ENCODE peak calls at places on chromosomes 13 and 19, in six cellular contexts. P is epithelial cell of esophagus, S is thoracic aorta, U is tibial nerve, V is fibroblast of lung, W is astrocyte of the spinal cord. A is an unnamed sample.

GRCh38 chr13:45456196-45456972 is 8.4 kb upstream of the COG3 start:
- DNase-seq in P (peak), S (no peak), U (no peak), V (peak), W (peak), A (peak)

GRCh38 chr13:44726214-44726613 is 150.1 kb upstream of the TSC22D1 start:
- DNase-seq in P (peak), S (no peak), U (no peak), V (peak), W (no peak), A (peak)

GRCh38 chr19:47111682-47112165 is 1.9 kb downstream of the ZC3H4 start:
- DNase-seq in P (no peak), S (no peak), U (no peak), V (no peak), W (no peak), A (no peak)

GRCh38 chr19:45553464-45553863 is 31.1 kb downstream of the OPA3 start:
- DNase-seq in P (peak), S (no peak), U (no peak), V (no peak), W (no peak), A (no peak)

GRCh38 chr13:72062566-72062965 is 195.6 kb upstream of the DACH1 start:
- DNase-seq in P (peak), S (no peak), U (no peak), V (no peak), W (no peak), A (peak)

GRCh38 chr13:59691501-59692066 is 472.1 kb downstream of the DIAPH3 start:
- DNase-seq in P (no peak), S (no peak), U (no peak), V (peak), W (no peak), A (no peak)

GRCh38 chr13:105804561-105805190 is 730.8 kb downstream of the EFNB2 start:
- DNase-seq in P (peak), S (no peak), U (no peak), V (peak), W (peak), A (peak)

GRCh38 chr19:38975861-38976271 is 324 bp upstream of the FBXO17 start:
- DNase-seq in P (peak), S (no peak), U (no peak), V (peak), W (peak), A (peak)

GRCh38 chr19:7926021-7926726 is at the start of gene CTXN1:
- DNase-seq in P (peak), S (no peak), U (peak), V (peak), W (peak), A (peak)

GRCh38 chr13:108495686-108496363 is 133.6 kb upstream of the MYO16 start:
- DNase-seq in P (peak), S (no peak), U (no peak), V (peak), W (peak), A (no peak)

GRCh38 chr19:29614046-29614445 is 8.0 kb downstream of the POP4 start:
- DNase-seq in P (no peak), S (no peak), U (no peak), V (no peak), W (no peak), A (no peak)

GRCh38 chr19:28213476-28214082 is 999.4 kb downstream of the UQCRFS1 start:
- DNase-seq in P (no peak), S (no peak), U (no peak), V (no peak), W (no peak), A (no peak)

GRCh38 chr19:55830656-55831055 is 1.1 kb downstream of the NLRP11 start:
- DNase-seq in P (no peak), S (no peak), U (no peak), V (no peak), W (no peak), A (no peak)

GRCh38 chr13:105918842-105919741 is 616.4 kb downstream of the EFNB2 start:
- DNase-seq in P (peak), S (no peak), U (no peak), V (peak), W (peak), A (peak)

GRCh38 chr13:113357529-113357928 is 6.4 kb downstream of the GRTP1 start:
- DNase-seq in P (no peak), S (no peak), U (no peak), V (peak), W (peak), A (peak)

GRCh38 chr13:46354143-46355087 is 32.6 kb downstream of the RUBCNL start:
- DNase-seq in P (peak), S (no peak), U (no peak), V (peak), W (peak), A (peak)

GRCh38 chr19:31905980-31906948 is 439.1 kb upstream of the ZNF507 start:
- DNase-seq in P (no peak), S (no peak), U (peak), V (peak), W (no peak), A (no peak)
- H3K4me3 ChIP-seq in P (no peak), S (no peak), U (no peak), V (no peak), W (no peak), A (no peak)

DNA sequence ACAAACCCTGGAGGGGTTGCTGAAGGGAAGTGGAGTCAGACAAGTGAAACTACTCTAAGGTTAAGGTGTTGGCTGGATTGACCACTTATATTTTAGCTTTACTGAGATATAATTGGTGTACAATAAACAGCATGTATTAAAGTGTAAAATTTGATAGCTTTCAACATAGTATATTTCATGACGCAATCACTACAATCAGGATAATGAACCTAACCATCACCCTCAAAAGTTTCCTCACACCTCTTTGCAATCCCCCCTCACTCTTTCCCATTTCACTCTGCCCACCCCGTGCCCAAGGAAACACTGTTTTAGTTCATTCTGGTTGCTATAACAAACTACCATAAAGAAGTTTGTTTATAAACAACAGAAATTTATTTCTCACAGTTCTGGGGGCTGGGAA is 508.0 kb downstream of the FGF9 start:
- DNase-seq in P (no peak), S (no peak), U (no peak), V (no peak), W (no peak), A (no peak)
- TF ChIP-seq CTCF in P (no peak), S (no peak), U (no peak), V (no peak), W (no peak), A (no peak)

DNA sequence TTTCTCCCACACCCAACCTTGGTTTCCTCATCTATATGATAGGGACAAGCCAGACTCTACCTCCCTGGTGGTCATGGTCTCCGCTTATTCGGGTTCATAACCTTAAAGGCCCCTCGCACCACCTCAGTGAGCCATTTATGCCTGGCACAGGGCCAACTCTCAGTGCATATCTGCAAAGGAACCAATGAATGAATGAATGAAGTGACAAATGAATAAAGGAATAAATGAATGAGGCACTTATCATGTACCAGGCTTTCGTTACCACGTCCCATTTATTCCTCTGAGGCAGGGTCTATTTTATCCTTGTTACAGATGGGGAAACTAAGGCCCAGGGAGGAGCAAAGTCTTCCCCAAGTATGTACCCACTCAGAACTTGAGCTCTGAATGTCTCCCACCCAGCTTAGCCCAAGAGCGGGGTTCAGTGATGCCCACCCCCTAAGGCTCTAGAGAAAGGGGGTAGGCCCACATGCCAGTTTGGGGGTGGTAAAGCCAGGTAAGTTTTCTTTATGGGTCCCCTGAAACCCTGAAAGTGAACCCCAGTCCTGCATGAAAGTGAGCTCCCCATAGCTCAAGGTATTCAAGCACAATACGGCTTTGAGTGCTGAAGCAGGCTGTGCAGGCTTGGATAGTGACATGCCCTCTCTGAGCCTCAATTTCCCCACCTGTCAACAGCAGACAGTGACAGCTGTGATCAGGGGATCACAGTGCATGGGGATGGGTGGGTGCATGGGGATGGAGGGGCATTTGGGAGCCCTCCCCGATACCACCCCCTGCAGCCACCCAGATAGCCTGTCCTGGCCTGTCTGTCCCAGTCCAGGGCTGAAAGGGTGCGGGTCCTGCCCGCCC is 490 bp upstream of the SLC5A5 start:
- DNase-seq in P (no peak), S (no peak), U (no peak), V (no peak), W (no peak), A (no peak)
- H3K4me3 ChIP-seq in P (no peak), S (no peak), U (no peak), V (no peak), W (no peak), A (no peak)

GRCh38 chr19:50688766-50689165 is 30.8 kb downstream of the SHANK1 start:
- DNase-seq in P (no peak), S (no peak), U (no peak), V (no peak), W (no peak), A (no peak)
- TF ChIP-seq CTCF in P (no peak), S (no peak), U (no peak), V (no peak), W (no peak), A (no peak)

DNA sequence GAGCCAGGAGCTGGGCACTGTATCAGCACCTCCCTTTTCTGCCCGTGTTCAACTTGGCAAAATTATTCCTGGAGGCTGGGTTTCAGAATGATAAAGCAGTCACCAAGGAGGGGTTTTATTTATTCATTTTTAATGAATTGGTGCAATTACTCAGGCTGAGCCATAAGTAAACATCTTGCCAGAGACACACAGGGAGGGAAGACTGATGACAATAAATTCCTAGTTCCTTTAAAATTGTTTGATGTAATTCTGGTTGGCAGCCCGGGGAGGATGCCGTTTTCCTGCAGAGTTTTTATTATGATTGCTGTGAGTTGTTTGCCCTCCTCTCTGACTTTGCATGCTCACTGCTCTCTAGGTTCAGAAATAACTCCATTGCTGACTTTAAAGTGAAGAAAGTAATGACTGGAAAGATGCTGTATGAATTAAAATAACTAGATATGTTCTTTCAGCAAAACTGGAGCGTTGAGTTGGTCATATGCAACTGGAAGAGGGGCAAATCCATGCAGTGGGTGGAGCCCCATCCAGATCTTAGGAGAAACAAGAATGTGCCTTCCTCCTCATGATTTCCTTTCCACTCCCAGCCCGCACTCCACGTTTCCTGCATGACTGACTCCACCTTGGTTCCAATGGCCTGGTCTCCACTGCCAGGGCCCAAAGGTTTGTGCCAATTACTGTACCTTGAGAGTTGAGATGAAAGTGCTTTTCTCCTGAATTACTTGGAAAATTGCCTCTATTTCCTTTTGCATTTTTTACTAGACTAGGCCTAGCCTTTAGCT is 182.1 kb downstream of the RFC3 start:
- DNase-seq in P (no peak), S (no peak), U (no peak), V (no peak), W (no peak), A (no peak)
- H3K4me3 ChIP-seq in P (no peak), S (no peak), U (no peak), V (no peak), W (no peak), A (no peak)

GRCh38 chr19:12938536-12939291 is at the start of gene CALR:
- DNase-seq in P (peak), S (no peak), U (no peak), V (peak), W (no peak), A (peak)
- TF ChIP-seq CTCF in P (peak), S (no peak), U (peak), V (peak), W (peak), A (peak)

A was measured in fibroblast of pulmonary artery.